ENCODE peak calls at places on chromosomes 6 and 20, in four cellular contexts. K is GM12878, H is HepG2, X is K562. Y is an unnamed sample.

GRCh38 chr6:130417951-130418350 is 52.1 kb downstream of the TMEM200A start:
- DNase-seq in K (no peak), H (no peak), X (no peak), Y (no peak)

GRCh38 chr6:45727228-45727627 is 288.4 kb downstream of the CLIC5 start:
- DNase-seq in K (no peak), H (no peak), X (no peak), Y (no peak)

GRCh38 chr6:63783096-63783495 is 147.5 kb downstream of the PHF3 start:
- DNase-seq in K (no peak), H (no peak), X (no peak), Y (no peak)

GRCh38 chr6:1317302-1317815 is 5.5 kb downstream of the FOXQ1 start:
- DNase-seq in K (no peak), H (no peak), X (no peak), Y (no peak)

GRCh38 chr6:125868252-125868651 is 77.5 kb downstream of the NCOA7 start:
- DNase-seq in K (no peak), H (no peak), X (no peak), Y (no peak)

GRCh38 chr6:147126618-147127022 is 77.6 kb upstream of the STXBP5 start:
- DNase-seq in K (no peak), H (no peak), X (no peak), Y (no peak)

GRCh38 chr6:125363360-125364121 is 61.8 kb upstream of the HDDC2 start:
- DNase-seq in K (no peak), H (peak), X (no peak), Y (peak)

GRCh38 chr6:37160922-37161778 is 8.8 kb upstream of the PIM1 start:
- DNase-seq in K (peak), H (no peak), X (no peak), Y (no peak)

GRCh38 chr6:35778437-35778836 is 2.0 kb downstream of the CLPSL2 start:
- DNase-seq in K (no peak), H (no peak), X (no peak), Y (no peak)

GRCh38 chr20:37729909-37730308 is 36.1 kb downstream of the CTNNBL1 start:
- DNase-seq in K (no peak), H (no peak), X (no peak), Y (no peak)

GRCh38 chr6:155187994-155188706 is 75.7 kb upstream of the CLDN20 start:
- DNase-seq in K (no peak), H (no peak), X (no peak), Y (no peak)

GRCh38 chr6:53718597-53719460 is 53.3 kb upstream of the KLHL31 start:
- DNase-seq in K (peak), H (peak), X (peak), Y (peak)

GRCh38 chr6:18076231-18076630 is 46.2 kb downstream of the NHLRC1 start:
- DNase-seq in K (no peak), H (no peak), X (no peak), Y (no peak)

GRCh38 chr20:4167261-4168004 is 152.1 kb upstream of the RNF24 start:
- DNase-seq in K (no peak), H (peak), X (no peak), Y (no peak)

GRCh38 chr6:108656834-108657233 is 96.1 kb downstream of the FOXO3 start:
- DNase-seq in K (no peak), H (peak), X (no peak), Y (no peak)

GRCh38 chr6:79373880-79374279 is 139.4 kb upstream of the HMGN3 start:
- DNase-seq in K (no peak), H (no peak), X (no peak), Y (peak)

GRCh38 chr6:75438186-75438880 is 55.3 kb downstream of the FILIP1 start:
- DNase-seq in K (no peak), H (no peak), X (no peak), Y (no peak)

GRCh38 chr20:1618479-1618878 is 1.3 kb downstream of the SIRPB1 start:
- DNase-seq in K (no peak), H (peak), X (peak), Y (no peak)

GRCh38 chr6:152746172-152746553 is 4.4 kb upstream of the VIP start:
- DNase-seq in K (no peak), H (peak), X (no peak), Y (no peak)

GRCh38 chr6:26613201-26613600 is 16.4 kb downstream of the ABT1 start:
- DNase-seq in K (no peak), H (no peak), X (no peak), Y (no peak)

GRCh38 chr20:1307171-1307570 is 21.8 kb downstream of the SDCBP2 start:
- DNase-seq in K (no peak), H (no peak), X (no peak), Y (no peak)

GRCh38 chr20:63029358-63030121 is 22.8 kb upstream of the BHLHE23 start:
- DNase-seq in K (no peak), H (no peak), X (no peak), Y (no peak)

GRCh38 chr6:140636698-140637402 is 1262.4 kb upstream of the CITED2 start:
- DNase-seq in K (peak), H (no peak), X (no peak), Y (no peak)

GRCh38 chr6:43891072-43891870 is 121.3 kb downstream of the VEGFA start:
- DNase-seq in K (no peak), H (no peak), X (no peak), Y (no peak)
- TF ChIP-seq TARDBP in K (no peak), H (no peak), X (no peak), Y (no peak)

GRCh38 chr20:54692168-54692887 is 216.9 kb downstream of the DOK5 start:
- DNase-seq in K (no peak), H (no peak), X (no peak), Y (no peak)
- TF ChIP-seq BHLHE40 in K (no peak), H (no peak), X (no peak), Y (no peak)

GRCh38 chr6:30730611-30731435 is 10.7 kb downstream of the TUBB start:
- DNase-seq in K (no peak), H (peak), X (peak), Y (peak)

GRCh38 chr6:30726506-30727413 is 6.6 kb downstream of the TUBB start:
- DNase-seq in K (no peak), H (no peak), X (no peak), Y (no peak)

GRCh38 chr6:30724906-30725667 is 4.9 kb downstream of the TUBB start:
- DNase-seq in K (no peak), H (no peak), X (no peak), Y (no peak)

GRCh38 chr6:30725713-30726505 is 5.8 kb downstream of the TUBB start:
- DNase-seq in K (no peak), H (no peak), X (no peak), Y (no peak)

GRCh38 chr6:30727920-30728605 is 7.9 kb downstream of the TUBB start:
- DNase-seq in K (no peak), H (no peak), X (no peak), Y (no peak)
- TF ChIP-seq SP1 in K (no peak), H (no peak), X (no peak), Y (no peak)

DNA sequence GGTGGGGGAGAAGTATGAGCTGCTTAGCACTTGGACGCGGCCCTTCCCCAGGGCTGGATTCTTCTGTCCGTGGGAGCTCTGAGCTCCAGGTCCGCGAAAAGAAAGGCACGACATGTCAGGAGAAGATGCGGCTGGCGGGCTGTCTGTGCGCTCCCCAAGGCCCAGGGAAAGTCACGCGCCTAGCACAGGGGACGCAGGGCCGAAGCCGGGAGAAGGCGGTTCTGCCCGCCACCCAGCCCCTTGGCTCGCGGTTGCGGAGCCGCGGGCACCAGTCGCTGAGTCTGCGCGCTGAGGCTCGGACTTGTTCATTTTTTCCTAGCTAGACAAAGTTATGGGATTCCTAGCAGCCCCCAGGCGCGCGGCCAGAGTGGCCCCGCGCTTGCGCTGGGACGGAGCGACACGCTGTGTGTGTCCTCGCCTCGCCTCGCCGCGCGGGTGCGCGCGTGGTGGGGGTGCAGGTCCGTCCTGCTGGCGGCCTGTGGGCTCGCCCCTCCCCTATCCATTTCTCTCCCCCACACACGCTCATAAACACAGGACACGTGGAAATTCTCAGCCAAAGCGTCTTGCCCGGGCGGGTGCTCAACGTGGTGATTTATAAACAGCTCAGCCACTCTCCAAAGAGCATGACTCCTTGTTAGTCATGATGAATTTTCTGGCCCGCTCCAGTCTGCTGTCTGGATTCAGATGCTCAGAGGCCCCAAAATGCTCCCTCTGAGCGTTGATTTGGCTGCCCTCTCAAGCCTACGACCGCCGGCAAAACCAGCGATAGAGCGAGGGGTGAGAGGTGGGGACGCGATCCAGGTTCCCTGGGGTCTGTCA is 1.9 kb upstream of the POU3F2 start:
- DNase-seq in K (no peak), H (no peak), X (no peak), Y (no peak)
- TF ChIP-seq TARDBP in K (no peak), H (no peak), X (no peak), Y (no peak)

GRCh38 chr6:42960243-42961019 is at the start of gene GNMT:
- DNase-seq in K (no peak), H (peak), X (no peak), Y (no peak)
- TF ChIP-seq BHLHE40 in K (no peak), H (no peak), X (no peak), Y (no peak)

GRCh38 chr6:134217110-134217509 is 100.8 kb downstream of the SGK1 start:
- DNase-seq in K (no peak), H (no peak), X (no peak), Y (no peak)

GRCh38 chr6:134211297-134211696 is 106.6 kb downstream of the SGK1 start:
- DNase-seq in K (no peak), H (no peak), X (no peak), Y (no peak)

GRCh38 chr6:134221250-134221649 is 96.7 kb downstream of the SGK1 start:
- DNase-seq in K (no peak), H (no peak), X (no peak), Y (no peak)

GRCh38 chr6:134217516-134218140 is 100.3 kb downstream of the SGK1 start:
- DNase-seq in K (no peak), H (no peak), X (no peak), Y (no peak)

DNA sequence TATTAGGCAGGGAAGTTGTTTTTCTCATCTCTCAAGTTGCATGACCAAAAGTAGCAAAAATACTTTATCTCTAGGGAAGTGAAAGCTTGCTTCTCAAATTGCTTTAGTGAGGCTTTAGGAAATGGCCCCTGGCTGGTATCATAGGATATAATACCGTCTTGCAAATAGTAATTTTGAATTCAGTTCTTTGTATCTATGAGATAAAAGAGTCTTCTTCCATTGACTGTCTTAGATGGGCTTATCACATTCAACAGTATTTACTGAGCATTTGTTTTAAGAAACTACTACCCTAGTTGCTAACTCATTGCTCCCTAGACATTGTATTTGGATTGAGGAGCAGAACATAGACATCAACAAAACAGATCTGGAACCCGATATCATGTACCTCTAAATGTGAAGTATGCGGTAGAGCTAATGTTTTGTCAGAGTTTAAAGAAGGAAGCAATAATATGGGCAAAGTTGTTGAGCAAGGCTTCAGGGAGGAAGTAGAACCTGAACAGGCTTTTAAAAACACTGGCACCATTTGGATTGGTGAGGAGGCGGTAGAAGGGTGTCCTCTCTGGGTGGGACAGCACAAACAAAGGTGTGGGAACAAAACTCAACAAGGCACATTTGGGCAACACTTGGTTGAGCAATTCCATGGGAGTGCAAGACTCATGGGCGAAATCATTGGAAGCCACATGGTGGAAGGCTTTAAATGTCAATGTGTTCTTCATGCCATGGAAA is 101.4 kb downstream of the SGK1 start:
- DNase-seq in K (no peak), H (no peak), X (no peak), Y (no peak)
- TF ChIP-seq SP1 in K (no peak), H (no peak), X (no peak), Y (no peak)

GRCh38 chr6:5030596-5031136 is 26.8 kb upstream of the RPP40 start:
- DNase-seq in K (peak), H (peak), X (peak), Y (peak)

GRCh38 chr6:5028921-5029320 is 25.1 kb upstream of the RPP40 start:
- DNase-seq in K (no peak), H (peak), X (no peak), Y (no peak)

GRCh38 chr6:5029609-5030008 is 25.8 kb upstream of the RPP40 start:
- DNase-seq in K (no peak), H (no peak), X (no peak), Y (no peak)

GRCh38 chr6:5028301-5028700 is 24.5 kb upstream of the RPP40 start:
- DNase-seq in K (no peak), H (no peak), X (no peak), Y (no peak)

GRCh38 chr6:5031150-5031549 is 27.3 kb upstream of the RPP40 start:
- DNase-seq in K (no peak), H (no peak), X (no peak), Y (no peak)
- TF ChIP-seq TARDBP in K (no peak), H (no peak), X (no peak), Y (no peak)